ENCODE peak calls at places on chromosomes 13 and 19, in four cellular contexts. E is IMR-90, C is mesendoderm, S is H1. A is an unnamed sample.

GRCh38 chr13:80237646-80238045 is 103.3 kb downstream of the SPRY2 start:
- DNase-seq in E (peak; percentile 62), C (no peak), S (no peak), A (peak; percentile 46)

GRCh38 chr13:25686831-25687495 is 315.2 kb downstream of the ATP8A2 start:
- DNase-seq in E (no peak), C (no peak), S (no peak), A (no peak)

GRCh38 chr13:69092615-69093322 is 1014.9 kb upstream of the ATXN8OS start:
- DNase-seq in E (no peak), C (peak; percentile 41), S (peak; percentile 47), A (no peak)

GRCh38 chr13:80251403-80251802 is 89.5 kb downstream of the SPRY2 start:
- DNase-seq in E (peak; percentile 60), C (no peak), S (no peak), A (no peak)

GRCh38 chr19:49938662-49939061 is 9.4 kb upstream of the NUP62 start:
- DNase-seq in E (no peak), C (no peak), S (no peak), A (no peak)

GRCh38 chr13:110784748-110785147 is 71.2 kb downstream of the ING1 start:
- DNase-seq in E (no peak), C (no peak), S (no peak), A (no peak)

GRCh38 chr13:64936879-64937278 is 2293.3 kb downstream of the PCDH9 start:
- DNase-seq in E (no peak), C (no peak), S (no peak), A (no peak)

GRCh38 chr13:36298535-36299068 is 988 bp upstream of the CCDC169 start:
- DNase-seq in E (no peak), C (peak; percentile 84), S (peak; percentile 56), A (no peak)

GRCh38 chr13:94009696-94010095 is 469.8 kb downstream of the DCT start:
- DNase-seq in E (peak; percentile 64), C (no peak), S (no peak), A (no peak)

GRCh38 chr13:97113231-97114001 is 108.7 kb upstream of the MBNL2 start:
- DNase-seq in E (no peak), C (no peak), S (no peak), A (no peak)

GRCh38 chr13:29676535-29676934 is 81.0 kb upstream of the SLC7A1 start:
- DNase-seq in E (peak; percentile 29), C (peak; percentile 3), S (no peak), A (no peak)

GRCh38 chr19:34336781-34337271 is 28.2 kb upstream of the GPI start:
- DNase-seq in E (peak; percentile 47), C (peak; percentile 33), S (no peak), A (no peak)

GRCh38 chr13:73278186-73278585 is 219.4 kb downstream of the KLF5 start:
- DNase-seq in E (no peak), C (no peak), S (no peak), A (no peak)

GRCh38 chr13:51723529-51723928 is 80.4 kb downstream of the DHRS12 start:
- DNase-seq in E (no peak), C (no peak), S (no peak), A (no peak)

GRCh38 chr13:21478881-21479808 is 20.0 kb upstream of the ZDHHC20 start:
- DNase-seq in E (peak; percentile 81), C (peak; percentile 80), S (no peak), A (peak; percentile 73)

GRCh38 chr13:45393941-45394570 is 24.1 kb downstream of the SLC25A30 start:
- DNase-seq in E (peak; percentile 54), C (peak; percentile 79), S (peak; percentile 49), A (peak; percentile 9)

GRCh38 chr19:16670291-16670690 is 9.4 kb downstream of the TMEM38A start:
- DNase-seq in E (no peak), C (no peak), S (no peak), A (peak; percentile 40)

GRCh38 chr13:33855371-33855895 is 37.5 kb downstream of the RFC3 start:
- DNase-seq in E (no peak), C (no peak), S (no peak), A (no peak)

GRCh38 chr13:37681295-37682032 is 82.9 kb upstream of the POSTN start:
- DNase-seq in E (peak; percentile 94), C (no peak), S (no peak), A (no peak)

GRCh38 chr13:50069255-50069654 is 54.0 kb downstream of the KCNRG start:
- DNase-seq in E (peak; percentile 52), C (no peak), S (no peak), A (no peak)

GRCh38 chr13:84433024-84433423 is 550.8 kb upstream of the SLITRK1 start:
- DNase-seq in E (peak; percentile 83), C (no peak), S (no peak), A (no peak)

GRCh38 chr13:91153372-91153771 is 194.1 kb upstream of the MIR17HG start:
- DNase-seq in E (no peak), C (peak; percentile 11), S (no peak), A (peak; percentile 91)

GRCh38 chr19:47572635-47573034 is 313 bp downstream of the ZNF541 start:
- DNase-seq in E (no peak), C (no peak), S (no peak), A (no peak)

GRCh38 chr19:43774103-43774939 is 6.5 kb downstream of the KCNN4 start:
- DNase-seq in E (peak; percentile 58), C (peak; percentile 78), S (peak; percentile 84), A (no peak)

GRCh38 chr19:39001016-39001415 is 25.5 kb upstream of the FBXO17 start:
- DNase-seq in E (no peak), C (no peak), S (no peak), A (no peak)

GRCh38 chr13:20035130-20035529 is 76.6 kb downstream of the ZMYM2 start:
- DNase-seq in E (no peak), C (no peak), S (no peak), A (no peak)

GRCh38 chr13:87057807-87058520 is 613.2 kb upstream of the SLITRK5 start:
- DNase-seq in E (peak; percentile 50), C (no peak), S (no peak), A (no peak)

GRCh38 chr19:5985098-5985783 is 7.3 kb upstream of the RANBP3 start:
- DNase-seq in E (peak; percentile 61), C (no peak), S (no peak), A (peak; percentile 66)

GRCh38 chr13:100650321-100650720 is 24.3 kb downstream of the TMTC4 start:
- DNase-seq in E (no peak), C (no peak), S (no peak), A (no peak)

GRCh38 chr13:75495938-75496337 is 14.0 kb upstream of the TBC1D4 start:
- DNase-seq in E (peak; percentile 80), C (no peak), S (no peak), A (no peak)

GRCh38 chr13:108214511-108215383 is 589 bp downstream of the LIG4 start:
- DNase-seq in E (no peak), C (peak; percentile 83), S (no peak), A (peak; percentile 26)

GRCh38 chr13:61036715-61037114 is 378.9 kb downstream of the PCDH20 start:
- DNase-seq in E (no peak), C (no peak), S (no peak), A (peak; percentile 8)
- H2AK5ac ChIP-seq in E (no peak overlapping the region), C (no peak overlapping the region), S (no peak overlapping the region), A (no peak overlapping the region)

DNA sequence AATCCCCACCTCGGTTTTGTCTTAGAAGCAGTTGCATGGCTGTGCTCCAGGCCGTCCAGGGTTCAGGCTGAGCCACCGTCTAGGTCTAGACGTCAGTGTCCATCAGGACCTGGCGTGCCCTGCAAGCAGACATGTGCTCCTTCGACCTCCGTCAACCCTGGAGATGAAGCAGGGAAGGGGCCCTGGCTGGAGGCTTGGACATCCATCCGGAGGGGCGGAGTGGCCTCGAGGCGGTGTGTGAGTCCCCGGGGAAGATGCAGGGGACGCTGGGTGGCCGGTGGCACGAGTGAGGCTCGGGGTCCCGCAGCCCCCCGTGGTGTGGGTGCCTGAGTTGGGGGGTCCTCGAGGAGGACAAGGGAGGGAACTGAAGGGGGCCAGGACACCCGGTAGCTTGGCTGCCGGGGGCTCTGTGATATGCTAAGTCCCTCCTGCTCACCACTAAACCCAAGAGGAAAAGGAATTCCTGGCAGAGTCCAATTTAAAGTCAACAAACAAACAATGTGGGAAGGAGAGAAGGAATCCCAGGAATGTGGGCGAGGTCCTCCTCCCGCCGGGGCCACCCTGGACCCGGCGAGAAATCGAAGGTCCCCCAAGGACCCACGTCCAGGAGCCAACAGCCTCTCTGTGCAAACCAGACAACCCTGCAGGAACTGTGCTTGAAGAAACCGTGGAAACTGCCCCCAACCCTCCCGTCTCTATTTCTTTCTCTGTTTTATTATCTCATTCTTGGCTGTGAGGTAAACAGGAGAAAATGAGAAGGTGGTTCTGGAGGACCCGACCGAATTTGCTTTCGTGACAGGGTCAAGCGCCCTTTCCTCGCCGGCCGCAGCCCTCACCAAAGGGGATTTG is 14.8 kb upstream of the PTBP1 start:
- DNase-seq in E (peak; percentile 33), C (peak; percentile 95), S (peak; percentile 80), A (peak; percentile 14)
- H3K4ac ChIP-seq in E (peak overlapping the region; percentile 98), C (peak overlapping the region; percentile 75), S (peak overlapping the region; percentile 82), A (peak overlapping the region; percentile 42)

GRCh38 chr19:8529369-8530006 is 15.5 kb upstream of the ZNF414 start:
- DNase-seq in E (no peak), C (no peak), S (no peak), A (no peak)
- H2AK5ac ChIP-seq in E (peak overlapping the region; percentile 4), C (no peak overlapping the region), S (peak overlapping the region; percentile 39), A (no peak overlapping the region)

GRCh38 chr19:31699421-31699820 is 350.2 kb upstream of the TSHZ3 start:
- DNase-seq in E (no peak), C (no peak), S (no peak), A (no peak)

GRCh38 chr19:31693870-31694269 is 344.6 kb upstream of the TSHZ3 start:
- DNase-seq in E (no peak), C (no peak), S (no peak), A (no peak)

GRCh38 chr19:31693131-31693700 is 344.0 kb upstream of the TSHZ3 start:
- DNase-seq in E (no peak), C (no peak), S (no peak), A (no peak)

GRCh38 chr19:31698352-31698751 is 349.1 kb upstream of the TSHZ3 start:
- DNase-seq in E (no peak), C (no peak), S (no peak), A (no peak)

GRCh38 chr19:31694761-31695160 is 345.5 kb upstream of the TSHZ3 start:
- DNase-seq in E (no peak), C (no peak), S (no peak), A (no peak)
- H3K4ac ChIP-seq in E (no peak overlapping the region), C (no peak overlapping the region), S (no peak overlapping the region), A (no peak overlapping the region)

DNA sequence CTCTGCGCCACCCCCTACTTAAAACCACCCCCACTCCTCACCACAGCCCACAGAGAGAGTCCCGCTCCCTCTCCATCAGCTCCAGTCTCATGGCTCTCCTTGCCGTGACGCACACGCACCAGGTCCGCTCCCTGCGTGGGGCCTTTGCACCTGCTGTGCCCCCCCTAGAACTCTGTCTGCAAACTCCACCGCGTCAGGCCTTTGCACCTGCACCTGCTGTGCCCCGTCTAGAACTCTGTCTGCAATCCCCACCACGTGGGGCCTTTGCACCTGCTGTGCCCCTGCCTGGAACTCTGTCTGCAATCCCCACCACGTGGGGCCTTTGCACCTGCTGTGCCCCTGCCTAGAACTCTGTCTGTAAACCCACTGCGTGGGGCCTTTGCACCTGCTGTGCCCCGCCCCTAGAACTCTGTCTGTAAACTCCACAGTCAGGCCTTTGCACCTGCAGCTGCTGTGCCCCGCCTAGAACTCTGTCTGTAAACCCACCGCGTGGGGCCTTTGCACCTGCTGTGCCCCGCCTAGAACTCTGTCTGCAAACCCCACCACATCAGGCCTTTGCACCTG is 4.2 kb downstream of the SHC2 start:
- DNase-seq in E (no peak), C (no peak), S (no peak), A (no peak)
- H2AK5ac ChIP-seq in E (no peak overlapping the region), C (no peak overlapping the region), S (no peak overlapping the region), A (no peak overlapping the region)

A was measured in trophoblast cell.